ENCODE peak calls at places on chromosomes 7 and 10, in nine cellular contexts. C, X, T, W, N, H, M, Z and O are unnamed samples.

GRCh38 chr10:127148933-127149220 is 47.5 kb downstream of the INSYN2A start:
- DNase-seq in C (no peak), X (no peak), T (no peak), W (no peak), N (peak), H (no peak), M (no peak), Z (no peak), O (peak)

GRCh38 chr10:46229144-46229563 is 57.6 kb upstream of the ANTXRL start:
- DNase-seq in C (peak), X (peak), T (no peak), W (peak), N (peak), H (peak), M (peak), Z (no peak), O (no peak)

GRCh38 chr7:85682819-85683218 is 496.0 kb upstream of the SEMA3D start:
- DNase-seq in C (no peak), X (no peak), T (no peak), W (no peak), N (peak), H (no peak), M (no peak), Z (no peak), O (no peak)

GRCh38 chr10:87991946-87992345 is 128.5 kb downstream of the PTEN start:
- DNase-seq in C (no peak), X (no peak), T (no peak), W (no peak), N (no peak), H (no peak), M (no peak), Z (no peak), O (no peak)

GRCh38 chr10:79944428-79945395 is 4.2 kb downstream of the SFTPD start:
- DNase-seq in C (no peak), X (no peak), T (no peak), W (no peak), N (no peak), H (no peak), M (no peak), Z (no peak), O (no peak)

GRCh38 chr7:22425361-22425760 is 68.4 kb upstream of the RAPGEF5 start:
- DNase-seq in C (no peak), X (no peak), T (no peak), W (no peak), N (no peak), H (no peak), M (no peak), Z (no peak), O (no peak)

GRCh38 chr7:134699021-134699818 is 52.6 kb downstream of the BPGM start:
- DNase-seq in C (no peak), X (no peak), T (no peak), W (no peak), N (no peak), H (no peak), M (no peak), Z (no peak), O (no peak)

GRCh38 chr7:39488467-39489393 is 77.5 kb upstream of the YAE1 start:
- DNase-seq in C (no peak), X (no peak), T (no peak), W (no peak), N (no peak), H (no peak), M (no peak), Z (no peak), O (no peak)

GRCh38 chr7:49771427-49772176 is 1.8 kb upstream of the VWC2 start:
- DNase-seq in C (no peak), X (no peak), T (no peak), W (no peak), N (no peak), H (no peak), M (no peak), Z (no peak), O (no peak)

GRCh38 chr10:112859793-112860192 is 90.3 kb upstream of the TCF7L2 start:
- DNase-seq in C (no peak), X (no peak), T (no peak), W (no peak), N (no peak), H (no peak), M (no peak), Z (no peak), O (no peak)

GRCh38 chr7:115340828-115341227 is 418.9 kb downstream of the MDFIC start:
- DNase-seq in C (no peak), X (no peak), T (no peak), W (no peak), N (peak), H (no peak), M (no peak), Z (no peak), O (peak)

GRCh38 chr7:139699640-139700504 is 77.9 kb downstream of the HIPK2 start:
- DNase-seq in C (peak), X (no peak), T (no peak), W (no peak), N (no peak), H (no peak), M (no peak), Z (no peak), O (no peak)

GRCh38 chr7:151181011-151181431 is 6.0 kb downstream of the ASB10 start:
- DNase-seq in C (no peak), X (no peak), T (no peak), W (no peak), N (no peak), H (no peak), M (no peak), Z (no peak), O (no peak)

GRCh38 chr10:103504181-103504783 is 10.8 kb downstream of the NEURL1 start:
- DNase-seq in C (no peak), X (peak), T (peak), W (no peak), N (peak), H (no peak), M (peak), Z (no peak), O (peak)

GRCh38 chr7:115740043-115740442 is 290.5 kb downstream of the TFEC start:
- DNase-seq in C (no peak), X (no peak), T (no peak), W (no peak), N (no peak), H (no peak), M (no peak), Z (no peak), O (no peak)

GRCh38 chr10:43214071-43214955 is 52.6 kb downstream of the RASGEF1A start:
- DNase-seq in C (no peak), X (no peak), T (no peak), W (no peak), N (peak), H (no peak), M (no peak), Z (no peak), O (peak)

GRCh38 chr7:95886501-95887090 is 114.2 kb downstream of the DYNC1I1 start:
- DNase-seq in C (no peak), X (peak), T (no peak), W (no peak), N (peak), H (no peak), M (no peak), Z (no peak), O (peak)

GRCh38 chr7:2403718-2404648 is 572 bp downstream of the CHST12 start:
- DNase-seq in C (no peak), X (no peak), T (no peak), W (peak), N (peak), H (peak), M (peak), Z (no peak), O (peak)

GRCh38 chr7:977326-978048 is 2.1 kb upstream of the COX19 start:
- DNase-seq in C (no peak), X (peak), T (no peak), W (no peak), N (peak), H (peak), M (no peak), Z (no peak), O (no peak)

GRCh38 chr7:112416127-112416526 is 34.1 kb upstream of the IFRD1 start:
- DNase-seq in C (no peak), X (no peak), T (no peak), W (no peak), N (peak), H (no peak), M (no peak), Z (no peak), O (no peak)

GRCh38 chr10:130010653-130011052 is 46.6 kb upstream of the EBF3 start:
- DNase-seq in C (no peak), X (no peak), T (no peak), W (no peak), N (no peak), H (no peak), M (no peak), Z (no peak), O (no peak)

GRCh38 chr7:18552311-18552916 is 56.9 kb downstream of the HDAC9 start:
- DNase-seq in C (no peak), X (no peak), T (no peak), W (no peak), N (no peak), H (no peak), M (no peak), Z (peak), O (peak)

GRCh38 chr7:79506481-79506880 is 53.0 kb upstream of the MAGI2 start:
- DNase-seq in C (no peak), X (peak), T (no peak), W (peak), N (peak), H (no peak), M (no peak), Z (no peak), O (peak)

GRCh38 chr10:88851706-88852105 is at the start of gene ANKRD22:
- DNase-seq in C (peak), X (no peak), T (no peak), W (no peak), N (peak), H (peak), M (no peak), Z (no peak), O (peak)

GRCh38 chr10:5812283-5813090 is 747 bp downstream of the GDI2 start:
- DNase-seq in C (no peak), X (no peak), T (peak), W (peak), N (peak), H (peak), M (no peak), Z (no peak), O (no peak)

GRCh38 chr7:105648561-105649401 is 67.5 kb upstream of the EFCAB10 start:
- DNase-seq in C (no peak), X (peak), T (no peak), W (no peak), N (peak), H (no peak), M (no peak), Z (peak), O (peak)

GRCh38 chr7:131449373-131449902 is 107.0 kb downstream of the PODXL start:
- DNase-seq in C (no peak), X (no peak), T (no peak), W (no peak), N (no peak), H (no peak), M (no peak), Z (no peak), O (no peak)

GRCh38 chr10:3077940-3078630 is 10.7 kb downstream of the PFKP start:
- DNase-seq in C (no peak), X (no peak), T (no peak), W (no peak), N (no peak), H (peak), M (no peak), Z (peak), O (no peak)

GRCh38 chr10:133210398-133211140 is 19.4 kb upstream of the UTF1 start:
- DNase-seq in C (no peak), X (no peak), T (no peak), W (no peak), N (no peak), H (no peak), M (no peak), Z (no peak), O (no peak)